ENCODE peak calls at places on chromosomes 3 and 15, in nine cellular contexts. A is cardiac muscle cell; Q is endodermal cell; R is tibial artery; W is fibroblast of lung; O is mammary epithelial cell; J is Peyer's patch; X is effector memory CD4-positive, alpha-beta T cell; Z is heart right ventricle. Y is an unnamed sample. For H3K4me1, the result is how much of the 10 kb centered on the place peaks cover.

GRCh38 chr3:57726395-57726794 is 29.7 kb upstream of the SLMAP start:
- DNase-seq in O (no peak), J (no peak), R (no peak), X (no peak), A (no peak), W (no peak), Z (no peak), Q (no peak), Y (no peak)

GRCh38 chr3:123282461-123282860 is 80.7 kb downstream of the SEC22A start:
- DNase-seq in J (no peak), Q (peak), W (no peak), O (no peak), A (no peak), R (no peak), Z (no peak), X (no peak), Y (peak)

GRCh38 chr3:56556908-56557814 is at the start of gene CCDC66:
- DNase-seq in O (peak), A (peak), J (peak), W (peak), X (peak), Z (peak), Q (peak), R (peak), Y (peak)

GRCh38 chr15:39598958-39599845 is 18.3 kb downstream of the THBS1 start:
- DNase-seq in Z (no peak), A (peak), W (no peak), Q (no peak), O (peak), R (no peak), X (no peak), J (no peak), Y (no peak)

GRCh38 chr3:170815340-170815739 is 54.7 kb downstream of the RPL22L1 start:
- DNase-seq in Z (no peak), X (no peak), J (no peak), Q (peak), A (no peak), W (no peak), O (no peak), R (no peak), Y (peak)

GRCh38 chr3:153291052-153291689 is 129.1 kb downstream of the RAP2B start:
- DNase-seq in Q (peak), O (peak), Z (no peak), R (no peak), A (peak), X (no peak), W (peak), J (no peak), Y (no peak)

GRCh38 chr15:51105430-51106016 is 10.8 kb upstream of the TNFAIP8L3 start:
- DNase-seq in W (no peak), Q (no peak), Z (no peak), R (no peak), J (no peak), A (no peak), X (no peak), O (peak), Y (no peak)

GRCh38 chr3:29335438-29335837 is 54.6 kb downstream of the RBMS3 start:
- DNase-seq in X (no peak), J (peak), W (peak), A (peak), R (peak), Q (peak), O (peak), Z (peak), Y (peak)

GRCh38 chr15:46413799-46414198 is 779.0 kb downstream of the SQOR start:
- DNase-seq in O (no peak), J (no peak), X (no peak), A (no peak), R (no peak), Q (no peak), Z (no peak), W (peak), Y (no peak)

GRCh38 chr15:82646250-82647044 is 716 bp downstream of the CPEB1 start:
- DNase-seq in W (no peak), X (no peak), Z (no peak), J (no peak), R (no peak), A (no peak), O (no peak), Q (peak), Y (peak)

GRCh38 chr15:80773122-80773551 is 6.0 kb upstream of the CEMIP start:
- DNase-seq in A (no peak), R (no peak), Z (no peak), X (no peak), W (peak), Q (no peak), O (no peak), J (no peak), Y (no peak)

GRCh38 chr3:56801151-56801596 is 575 bp downstream of the ARHGEF3 start:
- DNase-seq in Z (no peak), Q (peak), J (peak), O (peak), A (no peak), W (no peak), X (no peak), R (no peak), Y (peak)

GRCh38 chr15:40990789-40991188 is 37.5 kb downstream of the CHAC1 start:
- DNase-seq in Z (no peak), Q (no peak), J (no peak), X (no peak), A (no peak), W (no peak), R (no peak), O (no peak), Y (no peak)

GRCh38 chr3:101842245-101842934 is 6.9 kb upstream of the NFKBIZ start:
- DNase-seq in Q (peak), X (no peak), J (no peak), Z (no peak), R (no peak), O (no peak), W (peak), A (no peak), Y (no peak)

GRCh38 chr3:180546863-180547262 is 55.1 kb upstream of the TTC14 start:
- DNase-seq in A (no peak), J (no peak), W (no peak), R (no peak), Q (no peak), Z (no peak), X (no peak), O (no peak), Y (no peak)
- H3K4me1 ChIP-seq in A (under half), J (under half), W (under half), R (under half), Q (under half), Z (under half), X (under half), O (under half), Y (under half)

DNA sequence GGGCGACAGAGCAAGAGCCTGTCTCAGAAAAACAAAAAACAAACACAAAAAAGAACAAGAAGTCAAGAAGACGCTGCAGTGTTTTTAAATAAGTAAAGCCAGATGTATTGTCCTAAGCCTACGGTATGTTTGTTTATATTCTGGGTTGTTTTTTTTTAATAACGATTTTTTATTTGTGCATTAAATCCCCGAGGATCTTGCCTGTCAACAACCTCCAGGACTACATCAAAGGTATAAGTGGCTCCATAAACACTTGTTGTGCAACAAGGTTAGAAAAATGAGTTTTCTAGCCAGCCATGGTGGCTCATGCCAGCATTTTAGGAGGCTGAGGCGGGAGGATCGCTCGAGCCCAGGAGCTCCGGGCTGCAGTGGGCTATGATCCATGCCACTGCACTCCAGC is 26.1 kb downstream of the ITGB5 start:
- DNase-seq in Q (no peak), A (peak), X (no peak), J (no peak), R (no peak), Z (no peak), O (no peak), W (no peak), Y (no peak)
- H3K27ac ChIP-seq in Q (no peak), A (no peak), X (no peak), J (no peak), R (peak), Z (peak), O (no peak), W (peak), Y (peak)

GRCh38 chr3:159773706-159774105 is 214.9 kb upstream of the IL12A start:
- DNase-seq in J (no peak), A (no peak), W (no peak), X (no peak), R (no peak), Z (no peak), O (no peak), Q (no peak), Y (no peak)

GRCh38 chr3:159766563-159767185 is 222.0 kb upstream of the IL12A start:
- DNase-seq in Z (no peak), Q (peak), R (no peak), W (peak), X (no peak), J (no peak), A (peak), O (peak), Y (no peak)

GRCh38 chr3:159775372-159775961 is 213.2 kb upstream of the IL12A start:
- DNase-seq in O (peak), R (peak), Z (peak), X (no peak), J (no peak), A (peak), W (peak), Q (peak), Y (no peak)

GRCh38 chr3:159771865-159772611 is 216.6 kb upstream of the IL12A start:
- DNase-seq in W (no peak), A (no peak), R (no peak), Q (no peak), O (no peak), Z (no peak), X (no peak), J (no peak), Y (no peak)

GRCh38 chr3:159770998-159771397 is 217.6 kb upstream of the IL12A start:
- DNase-seq in A (no peak), Z (no peak), X (no peak), W (no peak), R (no peak), O (no peak), J (no peak), Q (no peak), Y (no peak)
- H3K4me1 ChIP-seq in A (under half), Z (under half), X (under half), W (under half), R (under half), O (under half), J (under half), Q (under half), Y (under half)

DNA sequence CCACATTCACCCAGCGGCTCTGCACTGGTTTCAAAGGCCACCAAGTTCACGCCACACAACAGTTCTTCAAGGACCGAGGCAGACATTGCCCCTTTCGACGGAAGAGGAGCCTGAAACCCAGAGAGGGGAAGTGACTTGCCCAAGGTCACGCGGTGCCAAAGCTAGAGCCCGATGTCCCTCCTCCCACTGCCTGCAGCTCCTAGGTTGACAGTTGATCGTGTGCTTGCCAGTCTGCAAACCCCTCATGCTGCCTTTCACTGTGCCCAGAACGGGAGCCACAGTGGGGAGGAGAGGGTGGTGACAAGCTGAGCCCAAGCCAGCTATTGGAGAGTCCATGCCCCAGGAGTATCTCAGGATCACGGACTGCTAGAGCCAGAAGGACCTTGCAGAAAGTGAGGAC is 230.9 kb downstream of the XXYLT1 start:
- DNase-seq in R (no peak), Z (peak), O (no peak), A (no peak), Q (peak), J (peak), W (no peak), X (no peak), Y (no peak)
- H3K27ac ChIP-seq in R (no peak), Z (no peak), O (no peak), A (no peak), Q (no peak), J (no peak), W (no peak), X (no peak), Y (no peak)

DNA sequence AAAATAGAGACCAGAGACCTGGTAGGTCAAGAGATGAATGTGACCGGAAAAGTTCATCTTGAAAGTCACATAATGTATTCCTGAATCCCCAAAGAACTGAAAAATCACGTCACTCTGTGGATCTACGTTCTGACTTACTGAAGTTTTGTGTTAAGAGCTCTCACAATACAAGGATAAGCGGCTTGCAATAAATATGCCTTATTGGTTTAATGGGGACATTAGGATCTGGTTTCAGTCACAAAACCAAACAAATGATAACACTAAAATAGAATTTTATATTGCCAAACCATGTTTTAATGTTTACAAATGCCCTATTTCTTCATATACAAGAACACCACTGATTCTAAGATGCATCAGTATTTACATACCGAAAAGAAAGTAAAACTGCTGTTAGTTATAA is 164.2 kb downstream of the FMN1 start:
- DNase-seq in W (no peak), Q (no peak), Z (no peak), X (no peak), R (no peak), J (no peak), A (no peak), O (no peak), Y (no peak)
- H3K4me1 ChIP-seq in W (under half), Q (under half), Z (under half), X (under half), R (under half), J (under half), A (under half), O (under half), Y (under half)

DNA sequence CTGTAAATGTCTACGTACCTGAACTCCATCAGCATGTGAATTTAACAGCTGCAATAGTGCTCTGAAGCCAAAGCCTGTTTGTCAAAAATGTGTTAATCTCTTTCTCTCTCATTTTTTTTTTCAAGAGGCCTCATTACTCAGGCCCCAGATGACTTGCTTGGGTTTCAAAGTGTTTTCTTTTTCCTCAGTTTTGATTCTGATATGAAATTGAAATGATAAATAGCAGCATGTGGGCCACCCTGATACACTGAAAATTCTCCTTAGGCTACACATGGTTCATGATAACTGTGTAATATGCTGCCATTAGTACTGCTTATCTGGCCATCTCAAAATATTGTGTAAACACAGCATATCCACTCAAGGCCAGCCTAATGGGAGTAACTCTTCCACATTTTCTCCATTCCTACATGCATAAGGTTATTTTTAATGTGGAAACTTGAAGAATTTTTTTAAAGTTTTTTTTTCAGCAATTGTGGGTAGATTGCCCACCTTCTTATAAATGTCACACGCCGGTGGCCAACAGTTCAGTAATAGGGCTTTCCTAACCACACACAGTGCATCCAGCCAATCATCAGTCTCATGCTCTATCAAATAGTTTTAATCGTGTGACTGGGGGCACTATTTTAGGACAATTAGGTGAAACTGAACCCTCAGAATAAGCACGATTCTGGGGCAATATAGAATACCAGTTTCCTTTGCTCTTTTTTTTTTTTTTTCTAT is 13.1 kb upstream of the DENND4A start:
- DNase-seq in O (no peak), J (no peak), R (no peak), Q (no peak), W (no peak), Z (no peak), X (no peak), A (peak), Y (peak)
- H3K27ac ChIP-seq in O (no peak), J (no peak), R (no peak), Q (no peak), W (no peak), Z (no peak), X (no peak), A (no peak), Y (peak)

Y was measured in pancreas.